ENCODE peak calls at places on chromosomes 16 and 17, in four cellular contexts. S is testis, H is neuronal stem cell, Y is mammary epithelial cell. I is an unnamed sample.

GRCh38 chr17:8889458-8890210 is 22.2 kb upstream of the PIK3R6 start:
- DNase-seq in S (no peak), H (no peak), Y (no peak), I (no peak)

GRCh38 chr17:75838410-75838809 is 5.8 kb downstream of the UNC13D start:
- DNase-seq in S (no peak), H (no peak), Y (no peak), I (no peak)

GRCh38 chr17:33137411-33137810 is 145.8 kb downstream of the SPACA3 start:
- DNase-seq in S (no peak), H (no peak), Y (no peak), I (peak; percentile 83)

GRCh38 chr16:21218135-21218534 is 6.8 kb upstream of the ZP2 start:
- DNase-seq in S (no peak), H (no peak), Y (peak; percentile 9), I (no peak)

GRCh38 chr16:24837969-24838368 is 7.8 kb upstream of the SLC5A11 start:
- DNase-seq in S (no peak), H (no peak), Y (no peak), I (no peak)

GRCh38 chr16:66996324-66996982 is 8.1 kb downstream of the CES4A start:
- DNase-seq in S (no peak), H (no peak), Y (peak; percentile 66), I (no peak)

GRCh38 chr16:28984619-28985135 is at the start of gene LAT:
- DNase-seq in S (no peak), H (no peak), Y (no peak), I (no peak)

GRCh38 chr17:76373481-76373825 is 11.0 kb upstream of the SPHK1 start:
- DNase-seq in S (no peak), H (no peak), Y (no peak), I (no peak)

GRCh38 chr17:2906907-2907306 is 110.7 kb downstream of the RAP1GAP2 start:
- DNase-seq in S (peak; percentile 58), H (no peak), Y (no peak), I (no peak)

GRCh38 chr17:21357281-21357680 is 18.9 kb upstream of the KCNJ12 start:
- DNase-seq in S (no peak), H (no peak), Y (no peak), I (no peak)

GRCh38 chr17:2855063-2855600 is 58.9 kb downstream of the RAP1GAP2 start:
- DNase-seq in S (no peak), H (no peak), Y (peak; percentile 45), I (no peak)

GRCh38 chr17:20284018-20284417 is 183.3 kb downstream of the LGALS9B start:
- DNase-seq in S (no peak), H (peak; percentile 5), Y (no peak), I (peak; percentile 80)

GRCh38 chr17:82647593-82648164 is 565 bp downstream of the WDR45B start:
- DNase-seq in S (peak; percentile 40), H (peak; percentile 23), Y (peak; percentile 24), I (peak; percentile 39)

GRCh38 chr16:24013733-24014645 is 178.2 kb downstream of the PRKCB start:
- DNase-seq in S (no peak), H (no peak), Y (peak; percentile 17), I (peak; percentile 96)

GRCh38 chr17:69539274-69539673 is 124.8 kb downstream of the MAP2K6 start:
- DNase-seq in S (no peak), H (no peak), Y (no peak), I (no peak)

GRCh38 chr17:34110315-34110714 is 144.8 kb upstream of the CCL2 start:
- DNase-seq in S (no peak), H (peak; percentile 4), Y (no peak), I (no peak)

GRCh38 chr16:4454618-4455017 is 19.8 kb downstream of the NMRAL1 start:
- DNase-seq in S (no peak), H (no peak), Y (no peak), I (no peak)

GRCh38 chr16:12124742-12125141 is 148.2 kb downstream of the SNX29 start:
- DNase-seq in S (no peak), H (no peak), Y (no peak), I (no peak)

GRCh38 chr17:64378890-64379354 is 11.7 kb downstream of the PECAM1 start:
- DNase-seq in S (no peak), H (no peak), Y (no peak), I (no peak)

GRCh38 chr16:11039726-11040125 is 95.4 kb downstream of the CLEC16A start:
- DNase-seq in S (no peak), H (no peak), Y (no peak), I (no peak)

GRCh38 chr16:565420-566330 is 1.1 kb upstream of the NHLRC4 start:
- DNase-seq in S (no peak), H (no peak), Y (no peak), I (no peak)

GRCh38 chr16:26649646-26650045 is 417.1 kb upstream of the C16orf82 start:
- DNase-seq in S (no peak), H (no peak), Y (no peak), I (no peak)

GRCh38 chr16:86567701-86568571 is 1.3 kb downstream of the FOXC2 start:
- DNase-seq in S (no peak), H (no peak), Y (peak; percentile 43), I (peak; percentile 6)

GRCh38 chr16:3009568-3010390 is 2.9 kb upstream of the CLDN9 start:
- DNase-seq in S (no peak), H (no peak), Y (peak; percentile 50), I (no peak)

GRCh38 chr16:53744449-53744848 is 40.5 kb downstream of the FTO start:
- DNase-seq in S (no peak), H (no peak), Y (no peak), I (peak; percentile 31)

GRCh38 chr16:9102943-9103342 is 11.5 kb downstream of the HAPSTR1 start:
- DNase-seq in S (no peak), H (no peak), Y (no peak), I (no peak)

GRCh38 chr16:9102379-9102778 is 10.9 kb downstream of the HAPSTR1 start:
- DNase-seq in S (no peak), H (no peak), Y (peak; percentile 76), I (no peak)

GRCh38 chr16:9107025-9107970 is 15.9 kb downstream of the HAPSTR1 start:
- DNase-seq in S (no peak), H (no peak), Y (no peak), I (no peak)

GRCh38 chr16:9103546-9103945 is 12.1 kb downstream of the HAPSTR1 start:
- DNase-seq in S (no peak), H (no peak), Y (no peak), I (no peak)

GRCh38 chr16:9105189-9105588 is 13.7 kb downstream of the HAPSTR1 start:
- DNase-seq in S (no peak), H (no peak), Y (no peak), I (no peak)
- H3K4me1 ChIP-seq in S (peaks cover 31% of the 10 kb centered on the region), H (peaks cover 9% of the 10 kb centered on the region), Y (peaks cover 24% of the 10 kb centered on the region), I (peaks cover 13% of the 10 kb centered on the region)

DNA sequence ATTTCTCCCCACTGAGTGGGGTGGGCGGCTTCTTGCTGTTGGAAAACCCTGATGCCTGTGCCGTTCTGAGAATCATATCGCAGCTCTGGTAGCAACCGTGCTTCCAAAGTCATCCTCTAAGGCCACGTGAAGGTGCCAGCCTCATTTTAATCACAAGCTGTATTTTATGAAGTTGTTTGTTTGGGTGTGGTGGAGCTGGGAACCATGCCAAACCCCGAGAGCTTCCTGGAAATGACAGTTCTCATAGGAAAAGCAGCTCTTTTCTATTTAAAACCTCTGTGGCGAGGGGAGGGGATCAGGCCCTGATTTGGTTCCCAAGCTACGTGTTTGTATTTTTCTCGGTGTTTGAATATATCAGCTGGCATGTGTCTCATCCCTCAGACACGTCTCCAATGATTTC is 21.7 kb downstream of the KNOP1 start:
- DNase-seq in S (peak; percentile 80), H (no peak), Y (peak; percentile 38), I (peak; percentile 61)
- H3K9me3 ChIP-seq in S (no peaks in the 10 kb centered on the region), H (no peaks in the 10 kb centered on the region), Y (no peaks in the 10 kb centered on the region), I (no peaks in the 10 kb centered on the region)

DNA sequence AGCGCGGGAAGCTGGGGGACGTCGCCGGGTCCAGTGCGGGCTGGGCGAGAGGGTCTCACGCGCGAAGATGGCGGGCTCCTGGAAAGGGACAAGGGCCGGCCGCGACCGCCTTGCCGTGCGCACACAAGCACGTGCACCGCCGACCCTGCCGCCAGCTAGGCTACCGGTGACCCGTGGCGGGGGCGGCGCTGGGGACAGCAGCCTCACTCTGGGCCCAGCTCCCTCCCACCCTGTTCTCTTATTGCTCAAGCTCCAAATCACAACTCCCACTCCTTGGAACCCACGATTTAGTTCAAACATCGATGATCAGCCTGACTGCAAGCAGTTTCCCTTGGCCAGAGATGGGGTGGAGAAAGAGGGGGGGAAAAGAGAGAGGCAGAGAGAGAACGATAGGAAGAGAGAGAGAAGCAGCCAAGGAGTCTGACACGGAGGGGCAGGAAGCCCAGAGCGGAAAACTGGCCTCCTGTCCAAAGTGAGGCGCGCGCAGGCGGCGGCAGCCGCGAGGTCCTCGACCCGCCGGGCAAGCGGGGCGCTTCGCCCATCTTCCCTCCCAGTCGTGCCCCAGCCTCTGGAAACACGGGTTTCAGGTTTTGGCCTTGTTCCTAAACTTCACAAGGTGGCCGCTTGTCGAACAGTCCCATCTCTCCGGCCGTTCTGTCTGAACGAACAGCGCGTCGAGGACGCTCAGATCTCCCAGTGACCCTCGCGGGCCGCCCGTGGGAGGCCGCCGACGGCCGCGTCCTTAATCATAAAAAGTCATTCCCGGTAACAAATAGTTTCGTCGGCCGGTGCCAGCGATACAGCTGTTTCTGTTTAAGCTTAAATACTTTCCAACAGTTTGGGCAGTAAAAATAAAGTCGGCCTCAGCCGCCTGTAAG is 1.7 kb upstream of the CBX8 start:
- DNase-seq in S (no peak), H (no peak), Y (no peak), I (peak; percentile 36)
- H3K4me1 ChIP-seq in S (peaks cover 36% of the 10 kb centered on the region), H (peaks cover 37% of the 10 kb centered on the region), Y (peaks cover 31% of the 10 kb centered on the region), I (peaks cover 54% of the 10 kb centered on the region)

DNA sequence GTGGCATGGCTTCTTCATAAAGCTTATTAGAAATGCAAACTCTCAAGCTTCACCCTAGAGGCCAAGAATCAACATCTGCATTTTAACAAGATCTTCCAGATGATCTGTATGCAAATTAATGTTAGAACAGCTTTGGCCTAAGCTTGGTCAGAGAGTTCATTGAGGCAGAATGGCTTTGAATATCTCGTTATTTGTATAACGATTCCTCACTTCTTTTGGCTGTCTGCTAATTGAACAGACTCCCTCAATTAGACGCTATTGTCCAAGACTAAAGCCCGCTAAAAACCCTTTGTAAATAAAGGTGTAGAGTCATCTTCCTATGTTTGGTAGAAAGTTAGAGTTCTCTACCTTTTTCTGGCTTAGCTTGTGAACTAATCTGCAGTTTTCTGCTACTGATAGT is 1453.7 kb downstream of the CDH8 start:
- DNase-seq in S (no peak), H (no peak), Y (no peak), I (no peak)
- H3K9me3 ChIP-seq in S (no peaks in the 10 kb centered on the region), H (no peaks in the 10 kb centered on the region), Y (no peaks in the 10 kb centered on the region), I (no peaks in the 10 kb centered on the region)

DNA sequence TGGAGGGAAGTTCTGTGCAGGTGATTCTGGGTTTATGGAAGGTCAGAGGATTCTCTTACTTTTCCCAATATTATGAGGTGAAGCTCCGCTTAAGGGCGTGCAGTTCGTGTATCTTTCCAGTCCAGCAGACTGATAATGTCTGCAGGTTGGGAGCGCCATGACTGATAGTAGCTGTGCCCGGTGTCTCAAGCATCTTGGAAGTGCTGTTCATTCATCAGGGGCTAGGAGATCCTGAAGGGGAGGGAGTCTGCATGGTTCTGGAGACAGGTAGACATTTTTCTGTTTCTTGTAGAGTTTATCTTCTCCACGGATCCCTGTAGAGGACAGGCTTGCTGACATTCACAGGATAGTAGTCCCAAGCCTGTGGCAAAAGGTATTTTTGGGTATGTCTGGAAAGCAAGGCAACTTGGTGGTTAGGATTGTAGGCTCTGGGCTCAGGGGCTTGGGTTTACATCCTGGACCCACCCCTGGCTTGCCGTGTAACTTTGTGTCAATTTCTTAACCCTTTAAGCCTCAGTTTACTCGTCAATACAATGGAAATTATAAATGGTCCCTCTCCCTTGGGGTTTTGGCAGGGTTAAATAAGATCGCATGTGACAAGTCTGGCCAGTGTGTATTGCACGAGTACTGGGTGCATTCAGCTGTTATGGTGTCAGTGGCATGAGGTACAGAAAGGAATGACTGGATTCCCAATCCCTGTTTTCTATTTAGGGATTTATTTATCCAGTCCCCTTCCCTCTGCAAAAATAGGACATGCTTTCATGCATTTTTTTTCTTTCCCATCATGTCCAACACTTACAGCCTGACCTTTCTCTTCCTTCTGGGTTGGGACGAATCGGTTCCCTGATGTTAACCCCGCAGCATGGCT is 8.2 kb downstream of the HLF start:
- DNase-seq in S (no peak), H (no peak), Y (no peak), I (no peak)
- H3K4me1 ChIP-seq in S (peaks cover 47% of the 10 kb centered on the region), H (no peaks in the 10 kb centered on the region), Y (peaks cover 28% of the 10 kb centered on the region), I (peaks cover 25% of the 10 kb centered on the region)